ENCODE peak calls at places on chromosomes 16 and 17, in ten cellular contexts. M is MCF 10A, S is EH, Q is HCT116, E is EL, X is left cardiac atrium, F is myocyte, Y is T-helper 17 cell, B is cardiac fibroblast, H is T follicular helper cell. Z is an unnamed sample.

GRCh38 chr16:425740-426114 is 278 bp downstream of the RAB11FIP3 start:
- DNase-seq in F (no peak), E (no peak), M (no peak), Q (no peak), Y (peak), H (no peak), B (no peak), X (no peak), S (no peak), Z (no peak)

GRCh38 chr16:20415541-20415940 is 6.2 kb downstream of the ACSM5 start:
- DNase-seq in X (no peak), S (peak), F (peak), B (peak), Y (no peak), Q (no peak), E (no peak), H (no peak), M (no peak), Z (no peak)

GRCh38 chr17:59561042-59561441 is 4.4 kb upstream of the DHX40 start:
- DNase-seq in F (no peak), Q (peak), H (no peak), S (peak), B (peak), M (peak), X (no peak), E (peak), Y (no peak), Z (no peak)

GRCh38 chr17:65987988-65988387 is 203.9 kb downstream of the CEP112 start:
- DNase-seq in H (no peak), X (no peak), F (no peak), B (peak), Q (peak), S (peak), Y (no peak), M (peak), E (peak), Z (no peak)

GRCh38 chr17:36837616-36838272 is 99.5 kb upstream of the LHX1 start:
- DNase-seq in F (no peak), S (no peak), B (no peak), Y (no peak), Q (no peak), E (no peak), H (no peak), M (no peak), X (no peak), Z (peak)

GRCh38 chr17:12983986-12984932 is 33.6 kb downstream of the ELAC2 start:
- DNase-seq in H (no peak), X (peak), F (peak), M (peak), B (peak), S (peak), E (peak), Q (no peak), Y (no peak), Z (peak)

GRCh38 chr17:55456307-55457240 is 34.9 kb upstream of the MMD start:
- DNase-seq in B (no peak), X (no peak), Y (no peak), H (no peak), F (no peak), M (no peak), Q (no peak), E (no peak), S (no peak), Z (no peak)

GRCh38 chr17:59838196-59838911 is 54.4 kb downstream of the TUBD1 start:
- DNase-seq in X (no peak), S (peak), M (no peak), B (peak), Y (no peak), Q (no peak), F (peak), H (no peak), E (no peak), Z (no peak)

GRCh38 chr17:63488851-63489250 is 12.0 kb downstream of the ACE start:
- DNase-seq in E (no peak), H (no peak), B (no peak), X (no peak), F (no peak), Q (no peak), S (no peak), Y (no peak), M (no peak), Z (peak)

GRCh38 chr17:1958134-1958881 is 66.8 kb downstream of the RTN4RL1 start:
- DNase-seq in Q (no peak), M (no peak), H (no peak), X (peak), S (no peak), E (no peak), B (peak), Y (no peak), F (peak), Z (no peak)

GRCh38 chr17:64608571-64608981 is 53.5 kb downstream of the SMURF2 start:
- DNase-seq in H (no peak), F (no peak), S (peak), B (no peak), X (no peak), M (peak), Y (no peak), E (peak), Q (no peak), Z (no peak)

GRCh38 chr17:64491034-64491860 is 5.6 kb downstream of the POLG2 start:
- DNase-seq in E (peak), M (peak), B (peak), S (peak), H (peak), Q (no peak), X (no peak), F (peak), Y (peak), Z (no peak)

GRCh38 chr17:48392836-48393235 is 37.2 kb downstream of the SKAP1 start:
- DNase-seq in S (no peak), X (no peak), M (no peak), F (peak), Y (no peak), H (no peak), B (no peak), E (no peak), Q (no peak), Z (no peak)

GRCh38 chr17:76747716-76748360 is 9.9 kb downstream of the MFSD11 start:
- DNase-seq in B (no peak), Q (no peak), H (no peak), F (peak), E (no peak), M (no peak), X (peak), Y (no peak), S (no peak), Z (no peak)

GRCh38 chr16:67269766-67270165 is 9.6 kb upstream of the PLEKHG4 start:
- DNase-seq in Y (no peak), F (no peak), H (no peak), B (peak), S (peak), E (peak), Q (no peak), X (no peak), M (peak), Z (peak)

GRCh38 chr16:67935096-67935401 is 1.6 kb downstream of the PSMB10 start:
- DNase-seq in Y (no peak), E (no peak), X (no peak), Q (no peak), F (no peak), S (peak), H (no peak), B (no peak), M (peak), Z (no peak)

GRCh38 chr17:49634487-49634865 is 43.4 kb downstream of the SPOP start:
- DNase-seq in F (no peak), S (peak), E (no peak), B (no peak), Q (no peak), Y (no peak), M (no peak), X (no peak), H (no peak), Z (no peak)

GRCh38 chr16:58127033-58127556 is 2.1 kb downstream of the CFAP20 start:
- DNase-seq in S (peak), E (no peak), H (peak), F (peak), Y (peak), M (peak), Q (no peak), X (no peak), B (peak), Z (no peak)

GRCh38 chr17:68511671-68512246 is 471 bp upstream of the PRKAR1A start:
- DNase-seq in X (peak), Q (peak), E (peak), B (peak), M (peak), S (peak), Y (peak), F (peak), H (peak), Z (peak)

GRCh38 chr17:81294512-81295030 is 536 bp downstream of the SLC38A10 start:
- DNase-seq in Y (no peak), Q (no peak), X (peak), M (no peak), S (peak), B (peak), E (peak), F (peak), H (no peak), Z (no peak)

GRCh38 chr17:50647187-50647586 is 12.5 kb downstream of the ABCC3 start:
- DNase-seq in E (no peak), X (no peak), F (no peak), S (no peak), Y (no peak), Q (no peak), B (no peak), H (no peak), M (no peak), Z (peak)

GRCh38 chr17:68344701-68345136 is 53.4 kb downstream of the ARSG start:
- DNase-seq in M (no peak), S (peak), X (no peak), H (peak), B (no peak), F (no peak), Y (peak), E (peak), Q (no peak), Z (no peak)

GRCh38 chr16:72875291-72876036 is 172.5 kb downstream of the ZFHX3 start:
- DNase-seq in Y (no peak), F (peak), S (peak), Q (no peak), H (no peak), M (peak), X (no peak), E (peak), B (no peak), Z (no peak)